ENCODE peak calls at places on chromosomes 3 and 15, in six cellular contexts. Q is retina; N is activated naive CD4-positive, alpha-beta T cell; Z is heart left ventricle; M is RWPE1; L is spleen. J is an unnamed sample.

GRCh38 chr15:23578521-23579150 is 13.2 kb downstream of the MKRN3 start:
- DNase-seq in Q (no peak), N (no peak), Z (no peak), M (no peak), L (no peak), J (no peak)

GRCh38 chr3:108791473-108791872 is 31.1 kb upstream of the TRAT1 start:
- DNase-seq in Q (no peak), N (no peak), Z (no peak), M (no peak), L (no peak), J (no peak)

GRCh38 chr3:115469649-115470048 is 153.7 kb upstream of the GAP43 start:
- DNase-seq in Q (no peak), N (no peak), Z (no peak), M (no peak), L (no peak), J (no peak)

GRCh38 chr3:12181806-12182205 is 23.1 kb upstream of the TIMP4 start:
- DNase-seq in Q (no peak), N (no peak), Z (no peak), M (no peak), L (no peak), J (no peak)

GRCh38 chr15:98561169-98561941 is 87.0 kb upstream of the IGF1R start:
- DNase-seq in Q (no peak), N (no peak), Z (no peak), M (no peak), L (no peak), J (no peak)

GRCh38 chr15:75639191-75639708 is 774 bp downstream of the IMP3 start:
- DNase-seq in Q (peak; percentile 29), N (no peak), Z (no peak), M (no peak), L (no peak), J (no peak)

GRCh38 chr15:70356919-70357318 is 259.2 kb upstream of the TLE3 start:
- DNase-seq in Q (peak; percentile 8), N (no peak), Z (no peak), M (no peak), L (no peak), J (no peak)

GRCh38 chr3:141051641-141052569 is 758 bp downstream of the SPSB4 start:
- DNase-seq in Q (peak; percentile 93), N (no peak), Z (peak; percentile 45), M (no peak), L (no peak), J (no peak)

GRCh38 chr3:172170310-172170709 is 130.9 kb downstream of the FNDC3B start:
- DNase-seq in Q (no peak), N (no peak), Z (no peak), M (no peak), L (no peak), J (no peak)

GRCh38 chr3:155354658-155355057 is 61.2 kb upstream of the STRIT1 start:
- DNase-seq in Q (no peak), N (no peak), Z (no peak), M (no peak), L (no peak), J (no peak)

GRCh38 chr15:74782596-74783071 is 754 bp downstream of the CSK start:
- DNase-seq in Q (no peak), N (no peak), Z (no peak), M (no peak), L (peak; percentile 88), J (no peak)

GRCh38 chr15:62287066-62287857 is 122.2 kb upstream of the C2CD4B start:
- DNase-seq in Q (no peak), N (no peak), Z (no peak), M (no peak), L (no peak), J (no peak)

GRCh38 chr15:88810449-88810848 is 7.2 kb downstream of the ACAN start:
- DNase-seq in Q (no peak), N (no peak), Z (no peak), M (peak; percentile 39), L (no peak), J (no peak)

GRCh38 chr3:24123596-24123995 is 178.5 kb downstream of the NR1D2 start:
- DNase-seq in Q (no peak), N (no peak), Z (no peak), M (no peak), L (no peak), J (no peak)

GRCh38 chr15:45442497-45443135 is 64.3 kb upstream of the GATM start:
- DNase-seq in Q (no peak), N (no peak), Z (no peak), M (no peak), L (peak; percentile 3), J (no peak)

GRCh38 chr3:161915283-161915682 is 418.7 kb downstream of the OTOL1 start:
- DNase-seq in Q (peak; percentile 69), N (no peak), Z (no peak), M (no peak), L (no peak), J (no peak)

GRCh38 chr3:188241072-188241471 is 87.1 kb downstream of the LPP start:
- DNase-seq in Q (peak; percentile 36), N (no peak), Z (peak; percentile 70), M (no peak), L (no peak), J (no peak)

GRCh38 chr3:62659660-62660059 is 215.6 kb downstream of the CADPS start:
- DNase-seq in Q (no peak), N (no peak), Z (no peak), M (no peak), L (no peak), J (no peak)